ENCODE peak calls at places on chromosomes 1 and 21, in four cellular contexts. P is GM20000, A is ovary, V is iris pigment epithelial cell. M is an unnamed sample.

GRCh38 chr1:174642393-174642792 is 194.6 kb downstream of the GPR52 start:
- DNase-seq in P (no peak), A (no peak), V (no peak), M (no peak)

GRCh38 chr1:56557746-56558145 is 21.6 kb downstream of the PLPP3 start:
- DNase-seq in P (no peak), A (no peak), V (no peak), M (peak)

GRCh38 chr1:233543338-233544255 is 70.3 kb upstream of the KCNK1 start:
- DNase-seq in P (no peak), A (peak), V (peak), M (peak)

GRCh38 chr1:31706384-31707058 is 2.7 kb upstream of the COL16A1 start:
- DNase-seq in P (no peak), A (no peak), V (no peak), M (no peak)

GRCh38 chr1:21508580-21509350 is 458 bp upstream of the ALPL start:
- DNase-seq in P (peak), A (peak), V (peak), M (no peak)

GRCh38 chr21:44082648-44083436 is 24.4 kb upstream of the PWP2 start:
- DNase-seq in P (no peak), A (no peak), V (no peak), M (no peak)

GRCh38 chr1:41242645-41243171 is 602 bp upstream of the SCMH1 start:
- DNase-seq in P (no peak), A (no peak), V (no peak), M (no peak)

GRCh38 chr1:208917719-208918118 is 665.8 kb upstream of the CAMK1G start:
- DNase-seq in P (no peak), A (no peak), V (no peak), M (no peak)

GRCh38 chr1:207076181-207076949 is 12.3 kb upstream of the C4BPB start:
- DNase-seq in P (no peak), A (no peak), V (peak), M (no peak)

GRCh38 chr1:178283409-178283808 is 189.5 kb downstream of the RASAL2 start:
- DNase-seq in P (no peak), A (no peak), V (peak), M (peak)

GRCh38 chr21:37548521-37548981 is 182.0 kb downstream of the DYRK1A start:
- DNase-seq in P (no peak), A (no peak), V (no peak), M (no peak)

GRCh38 chr1:54384921-54385726 is 21.1 kb downstream of the SSBP3 start:
- DNase-seq in P (no peak), A (no peak), V (peak), M (no peak)

GRCh38 chr1:160607051-160608032 is 28.0 kb upstream of the CD84 start:
- DNase-seq in P (peak), A (no peak), V (peak), M (peak)